ENCODE peak calls at places on chromosomes 12 and 14, in four cellular contexts. One of them, this sample, is unnamed.

GRCh38 chr14:39266589-39266870 is 32.8 kb downstream of the MIA2 start:
- DNase-seq in HepG2: peak
- DNase-seq in CD8-positive, alpha-beta memory T cell: no peak
- DNase-seq in CD4-positive, CD25-positive, alpha-beta regulatory T cell: no peak
- DNase-seq in this sample: no peak

GRCh38 chr14:72852194-72852593 is 41.7 kb downstream of the DPF3 start:
- DNase-seq in HepG2: no peak
- DNase-seq in CD8-positive, alpha-beta memory T cell: no peak
- DNase-seq in CD4-positive, CD25-positive, alpha-beta regulatory T cell: no peak
- DNase-seq in this sample: no peak

GRCh38 chr14:53462931-53463778 is 310.0 kb upstream of the DDHD1 start:
- DNase-seq in HepG2: peak
- DNase-seq in CD8-positive, alpha-beta memory T cell: no peak
- DNase-seq in CD4-positive, CD25-positive, alpha-beta regulatory T cell: no peak
- DNase-seq in this sample: no peak

GRCh38 chr12:94244165-94245133 is 96.1 kb downstream of the PLXNC1 start:
- DNase-seq in HepG2: no peak
- DNase-seq in CD8-positive, alpha-beta memory T cell: peak
- DNase-seq in CD4-positive, CD25-positive, alpha-beta regulatory T cell: no peak
- DNase-seq in this sample: no peak

GRCh38 chr12:103269962-103270361 is 225.8 kb downstream of the C12orf42 start:
- DNase-seq in HepG2: no peak
- DNase-seq in CD8-positive, alpha-beta memory T cell: no peak
- DNase-seq in CD4-positive, CD25-positive, alpha-beta regulatory T cell: no peak
- DNase-seq in this sample: no peak

GRCh38 chr12:121560392-121561021 is 20.3 kb downstream of the KDM2B start:
- DNase-seq in HepG2: no peak
- DNase-seq in CD8-positive, alpha-beta memory T cell: no peak
- DNase-seq in CD4-positive, CD25-positive, alpha-beta regulatory T cell: no peak
- DNase-seq in this sample: no peak

GRCh38 chr14:21036746-21037145 is 2.1 kb upstream of the RNASE13 start:
- DNase-seq in HepG2: no peak
- DNase-seq in CD8-positive, alpha-beta memory T cell: no peak
- DNase-seq in CD4-positive, CD25-positive, alpha-beta regulatory T cell: no peak
- DNase-seq in this sample: no peak

GRCh38 chr14:26444745-26445144 is 153.1 kb downstream of the NOVA1 start:
- DNase-seq in HepG2: no peak
- DNase-seq in CD8-positive, alpha-beta memory T cell: no peak
- DNase-seq in CD4-positive, CD25-positive, alpha-beta regulatory T cell: no peak
- DNase-seq in this sample: no peak

GRCh38 chr14:35386673-35387125 is 17.9 kb downstream of the NFKBIA start:
- DNase-seq in HepG2: no peak
- DNase-seq in CD8-positive, alpha-beta memory T cell: no peak
- DNase-seq in CD4-positive, CD25-positive, alpha-beta regulatory T cell: no peak
- DNase-seq in this sample: no peak

GRCh38 chr14:56482306-56482705 is 97.3 kb upstream of the TMEM260 start:
- DNase-seq in HepG2: no peak
- DNase-seq in CD8-positive, alpha-beta memory T cell: no peak
- DNase-seq in CD4-positive, CD25-positive, alpha-beta regulatory T cell: no peak
- DNase-seq in this sample: no peak

GRCh38 chr12:3730111-3730510 is 22.8 kb downstream of the CRACR2A start:
- DNase-seq in HepG2: no peak
- DNase-seq in CD8-positive, alpha-beta memory T cell: no peak
- DNase-seq in CD4-positive, CD25-positive, alpha-beta regulatory T cell: no peak
- DNase-seq in this sample: no peak

GRCh38 chr14:104794641-104795467 is 694 bp downstream of the AKT1 start:
- DNase-seq in HepG2: no peak
- DNase-seq in CD8-positive, alpha-beta memory T cell: no peak
- DNase-seq in CD4-positive, CD25-positive, alpha-beta regulatory T cell: peak
- DNase-seq in this sample: no peak

GRCh38 chr12:93225094-93225493 is 152.6 kb upstream of the NUDT4 start:
- DNase-seq in HepG2: no peak
- DNase-seq in CD8-positive, alpha-beta memory T cell: no peak
- DNase-seq in CD4-positive, CD25-positive, alpha-beta regulatory T cell: no peak
- DNase-seq in this sample: no peak

GRCh38 chr12:124680863-124681778 is 113.7 kb upstream of the NCOR2 start:
- DNase-seq in HepG2: peak
- DNase-seq in CD8-positive, alpha-beta memory T cell: no peak
- DNase-seq in CD4-positive, CD25-positive, alpha-beta regulatory T cell: no peak
- DNase-seq in this sample: no peak

GRCh38 chr14:100898935-100899840 is 4.3 kb downstream of the RTL1 start:
- DNase-seq in HepG2: no peak
- DNase-seq in CD8-positive, alpha-beta memory T cell: no peak
- DNase-seq in CD4-positive, CD25-positive, alpha-beta regulatory T cell: no peak
- DNase-seq in this sample: no peak

GRCh38 chr12:57093412-57094193 is 4.7 kb downstream of the NAB2 start:
- DNase-seq in HepG2: no peak
- DNase-seq in CD8-positive, alpha-beta memory T cell: peak
- DNase-seq in CD4-positive, CD25-positive, alpha-beta regulatory T cell: peak
- DNase-seq in this sample: peak

GRCh38 chr12:54935235-54935951 is 49.2 kb downstream of the TESPA1 start:
- DNase-seq in HepG2: peak
- DNase-seq in CD8-positive, alpha-beta memory T cell: peak
- DNase-seq in CD4-positive, CD25-positive, alpha-beta regulatory T cell: no peak
- DNase-seq in this sample: peak

GRCh38 chr14:35088514-35088913 is 33.3 kb downstream of the PPP2R3C start:
- DNase-seq in HepG2: no peak
- DNase-seq in CD8-positive, alpha-beta memory T cell: no peak
- DNase-seq in CD4-positive, CD25-positive, alpha-beta regulatory T cell: no peak
- DNase-seq in this sample: no peak

GRCh38 chr12:6647083-6647604 is at the start of gene ACRBP:
- DNase-seq in HepG2: no peak
- DNase-seq in CD8-positive, alpha-beta memory T cell: no peak
- DNase-seq in CD4-positive, CD25-positive, alpha-beta regulatory T cell: peak
- DNase-seq in this sample: no peak

GRCh38 chr14:92728781-92729364 is 19.6 kb downstream of the LGMN start:
- DNase-seq in HepG2: no peak
- DNase-seq in CD8-positive, alpha-beta memory T cell: no peak
- DNase-seq in CD4-positive, CD25-positive, alpha-beta regulatory T cell: no peak
- DNase-seq in this sample: no peak

GRCh38 chr14:85218982-85219381 is 311.0 kb upstream of the FLRT2 start:
- DNase-seq in HepG2: no peak
- DNase-seq in CD8-positive, alpha-beta memory T cell: no peak
- DNase-seq in CD4-positive, CD25-positive, alpha-beta regulatory T cell: no peak
- DNase-seq in this sample: no peak

GRCh38 chr14:100381386-100382105 is 58.4 kb downstream of the SLC25A47 start:
- DNase-seq in HepG2: no peak
- DNase-seq in CD8-positive, alpha-beta memory T cell: no peak
- DNase-seq in CD4-positive, CD25-positive, alpha-beta regulatory T cell: no peak
- DNase-seq in this sample: no peak

GRCh38 chr12:1594295-1595025 is at the start of gene FBXL14:
- DNase-seq in HepG2: peak
- DNase-seq in CD8-positive, alpha-beta memory T cell: peak
- DNase-seq in CD4-positive, CD25-positive, alpha-beta regulatory T cell: peak
- DNase-seq in this sample: no peak

GRCh38 chr12:53217049-53217929 is 10.2 kb upstream of the ITGB7 start:
- DNase-seq in HepG2: no peak
- DNase-seq in CD8-positive, alpha-beta memory T cell: peak
- DNase-seq in CD4-positive, CD25-positive, alpha-beta regulatory T cell: no peak
- DNase-seq in this sample: no peak

GRCh38 chr12:6426882-6427671 is 17.7 kb upstream of the CD27 start:
- DNase-seq in HepG2: no peak
- DNase-seq in CD8-positive, alpha-beta memory T cell: peak
- DNase-seq in CD4-positive, CD25-positive, alpha-beta regulatory T cell: peak
- DNase-seq in this sample: no peak

GRCh38 chr14:59481407-59482119 is 2.6 kb downstream of the L3HYPDH start:
- DNase-seq in HepG2: peak
- DNase-seq in CD8-positive, alpha-beta memory T cell: no peak
- DNase-seq in CD4-positive, CD25-positive, alpha-beta regulatory T cell: no peak
- DNase-seq in this sample: no peak

GRCh38 chr12:70031046-70031445 is 206.0 kb downstream of the MYRFL start:
- DNase-seq in HepG2: no peak
- DNase-seq in CD8-positive, alpha-beta memory T cell: no peak
- DNase-seq in CD4-positive, CD25-positive, alpha-beta regulatory T cell: no peak
- DNase-seq in this sample: no peak

GRCh38 chr12:666766-667308 is 3.6 kb upstream of the NINJ2 start:
- DNase-seq in HepG2: no peak
- DNase-seq in CD8-positive, alpha-beta memory T cell: peak
- DNase-seq in CD4-positive, CD25-positive, alpha-beta regulatory T cell: no peak
- DNase-seq in this sample: no peak

GRCh38 chr12:77031745-77032144 is 33.6 kb downstream of the E2F7 start:
- DNase-seq in HepG2: no peak
- DNase-seq in CD8-positive, alpha-beta memory T cell: no peak
- DNase-seq in CD4-positive, CD25-positive, alpha-beta regulatory T cell: no peak
- DNase-seq in this sample: no peak

GRCh38 chr12:132078190-132078589 is 65.9 kb downstream of the DDX51 start:
- DNase-seq in HepG2: no peak
- DNase-seq in CD8-positive, alpha-beta memory T cell: no peak
- DNase-seq in CD4-positive, CD25-positive, alpha-beta regulatory T cell: no peak
- DNase-seq in this sample: peak

GRCh38 chr12:92002673-92003382 is 142.8 kb downstream of the BTG1 start:
- DNase-seq in HepG2: peak
- DNase-seq in CD8-positive, alpha-beta memory T cell: no peak
- DNase-seq in CD4-positive, CD25-positive, alpha-beta regulatory T cell: no peak
- DNase-seq in this sample: no peak

GRCh38 chr14:52003324-52003723 is 14.0 kb downstream of the RTRAF start:
- DNase-seq in HepG2: no peak
- DNase-seq in CD8-positive, alpha-beta memory T cell: no peak
- DNase-seq in CD4-positive, CD25-positive, alpha-beta regulatory T cell: no peak
- DNase-seq in this sample: no peak

GRCh38 chr14:100644784-100645183 is 57.6 kb upstream of the BEGAIN start:
- DNase-seq in HepG2: no peak
- DNase-seq in CD8-positive, alpha-beta memory T cell: no peak
- DNase-seq in CD4-positive, CD25-positive, alpha-beta regulatory T cell: no peak
- DNase-seq in this sample: no peak

GRCh38 chr14:96688629-96689028 is 108.6 kb upstream of the VRK1 start:
- DNase-seq in HepG2: no peak
- DNase-seq in CD8-positive, alpha-beta memory T cell: no peak
- DNase-seq in CD4-positive, CD25-positive, alpha-beta regulatory T cell: no peak
- DNase-seq in this sample: no peak

GRCh38 chr14:60758875-60759274 is 24.3 kb downstream of the MNAT1 start:
- DNase-seq in HepG2: no peak
- DNase-seq in CD8-positive, alpha-beta memory T cell: no peak
- DNase-seq in CD4-positive, CD25-positive, alpha-beta regulatory T cell: no peak
- DNase-seq in this sample: no peak
- H3K27ac ChIP-seq in HepG2: no peak
- H3K27ac ChIP-seq in CD8-positive, alpha-beta memory T cell: no peak
- H3K27ac ChIP-seq in CD4-positive, CD25-positive, alpha-beta regulatory T cell: no peak
- H3K27ac ChIP-seq in this sample: no peak

DNA sequence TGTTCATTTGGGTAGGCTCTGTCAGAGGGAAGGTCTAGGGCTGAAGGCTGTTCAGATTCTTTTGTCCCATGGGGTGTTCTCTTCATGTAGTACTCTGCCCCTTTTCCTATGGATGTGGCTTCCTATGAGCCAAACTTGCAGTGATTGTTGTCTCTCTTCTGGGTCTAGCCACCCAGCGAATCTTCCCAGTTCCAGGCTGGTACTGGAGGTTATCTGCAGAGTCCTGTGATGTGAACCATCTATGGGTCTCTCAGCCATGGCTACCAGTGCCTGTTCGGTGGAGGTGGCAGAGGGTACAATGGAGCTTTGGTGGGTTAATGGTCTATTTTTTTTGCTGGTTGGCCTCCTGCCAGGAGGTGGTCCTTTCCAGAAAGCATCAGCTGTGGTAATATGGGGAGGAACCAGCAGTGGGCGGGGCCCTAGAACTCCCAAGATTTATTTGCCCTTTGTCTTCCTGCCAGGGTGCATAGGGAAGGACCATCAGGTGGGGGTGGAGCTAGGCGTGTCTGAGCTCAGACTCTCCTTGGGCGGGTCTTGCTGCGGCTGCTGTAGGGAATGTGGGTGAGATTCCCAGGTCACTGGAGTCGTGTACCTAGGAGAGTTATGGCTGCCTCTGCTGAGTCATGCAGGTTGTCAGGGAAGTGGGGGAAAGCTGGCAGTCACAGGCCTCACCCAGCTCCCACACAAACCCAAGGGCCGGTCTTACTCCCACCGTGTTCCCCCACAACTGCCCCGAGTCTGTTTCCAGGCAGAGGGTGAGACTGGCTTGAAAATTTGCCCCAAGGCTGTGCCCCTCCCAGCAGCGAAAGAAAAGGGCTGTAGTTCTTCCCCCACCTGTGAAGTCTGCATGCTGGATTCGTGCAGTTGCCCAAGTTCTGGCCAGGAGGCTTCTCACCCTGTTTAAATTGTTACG is 17.5 kb downstream of the MTRFR start:
- DNase-seq in HepG2: peak
- DNase-seq in CD8-positive, alpha-beta memory T cell: no peak
- DNase-seq in CD4-positive, CD25-positive, alpha-beta regulatory T cell: no peak
- DNase-seq in this sample: no peak
- H3K27ac ChIP-seq in HepG2: peak
- H3K27ac ChIP-seq in CD8-positive, alpha-beta memory T cell: peak
- H3K27ac ChIP-seq in CD4-positive, CD25-positive, alpha-beta regulatory T cell: no peak
- H3K27ac ChIP-seq in this sample: no peak

GRCh38 chr12:12212769-12213168 is 54.1 kb downstream of the LRP6 start:
- DNase-seq in HepG2: no peak
- DNase-seq in CD8-positive, alpha-beta memory T cell: no peak
- DNase-seq in CD4-positive, CD25-positive, alpha-beta regulatory T cell: no peak
- DNase-seq in this sample: no peak
- H3K27ac ChIP-seq in HepG2: no peak
- H3K27ac ChIP-seq in CD8-positive, alpha-beta memory T cell: no peak
- H3K27ac ChIP-seq in CD4-positive, CD25-positive, alpha-beta regulatory T cell: no peak
- H3K27ac ChIP-seq in this sample: no peak

GRCh38 chr12:10368206-10369171 is 21.4 kb downstream of the KLRK1 start:
- DNase-seq in HepG2: no peak
- DNase-seq in CD8-positive, alpha-beta memory T cell: no peak
- DNase-seq in CD4-positive, CD25-positive, alpha-beta regulatory T cell: no peak
- DNase-seq in this sample: no peak
- H3K27ac ChIP-seq in HepG2: no peak
- H3K27ac ChIP-seq in CD8-positive, alpha-beta memory T cell: no peak
- H3K27ac ChIP-seq in CD4-positive, CD25-positive, alpha-beta regulatory T cell: no peak
- H3K27ac ChIP-seq in this sample: no peak

DNA sequence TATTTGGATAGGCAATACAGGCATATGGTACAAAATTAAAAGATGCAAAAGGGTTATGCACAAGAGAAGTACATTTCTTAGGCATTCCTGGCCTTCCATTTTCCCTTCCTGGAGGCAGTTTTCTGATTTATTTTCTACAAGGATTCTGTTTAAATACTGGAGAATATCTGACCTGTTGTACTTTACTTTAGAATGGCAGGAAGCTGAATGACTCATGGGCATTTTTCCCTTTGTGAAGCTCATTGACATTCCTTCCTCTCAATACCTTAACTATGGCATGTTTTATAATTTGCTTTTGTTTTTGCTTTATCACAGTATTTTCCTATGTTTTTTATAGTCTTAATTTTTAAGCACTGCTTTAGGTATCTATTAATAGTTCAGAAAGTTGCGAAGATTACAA is 62.7 kb downstream of the RCOR1 start:
- DNase-seq in HepG2: peak
- DNase-seq in CD8-positive, alpha-beta memory T cell: no peak
- DNase-seq in CD4-positive, CD25-positive, alpha-beta regulatory T cell: no peak
- DNase-seq in this sample: no peak
- H3K27ac ChIP-seq in HepG2: peak
- H3K27ac ChIP-seq in CD8-positive, alpha-beta memory T cell: no peak
- H3K27ac ChIP-seq in CD4-positive, CD25-positive, alpha-beta regulatory T cell: no peak
- H3K27ac ChIP-seq in this sample: no peak

DNA sequence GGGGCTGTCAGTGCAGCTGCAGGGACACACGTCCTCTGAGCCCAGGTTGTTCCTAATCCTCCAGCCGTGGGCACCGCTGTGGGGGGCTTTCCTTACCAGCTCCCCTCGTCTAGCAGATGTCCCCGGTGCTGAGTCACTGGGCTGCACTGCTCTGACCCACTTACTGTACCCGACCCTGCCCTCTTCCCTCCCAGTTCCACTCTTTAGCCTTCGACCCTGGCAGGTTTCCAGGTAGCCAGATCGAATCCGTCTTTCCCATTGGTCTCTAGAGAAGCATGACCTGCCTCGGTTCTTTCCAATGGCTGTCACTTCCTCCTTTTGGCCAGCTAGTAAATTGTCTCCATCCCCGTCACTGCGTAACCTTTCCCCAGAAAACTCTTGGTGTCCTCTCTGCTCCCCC is 48.4 kb downstream of the ELK3 start:
- DNase-seq in HepG2: no peak
- DNase-seq in CD8-positive, alpha-beta memory T cell: peak
- DNase-seq in CD4-positive, CD25-positive, alpha-beta regulatory T cell: no peak
- DNase-seq in this sample: no peak
- H3K27ac ChIP-seq in HepG2: no peak
- H3K27ac ChIP-seq in CD8-positive, alpha-beta memory T cell: peak
- H3K27ac ChIP-seq in CD4-positive, CD25-positive, alpha-beta regulatory T cell: peak
- H3K27ac ChIP-seq in this sample: no peak

This sample was measured in AG04450.